ENCODE peak calls at places on chromosomes 11 and 22, in five cellular contexts. I is HepG2, X is psoas muscle, W is heart right ventricle, F is SK-N-SH. Y is an unnamed sample. For H3K4me1, the result is how much of the 10 kb centered on the place peaks cover.

GRCh38 chr11:124839051-124839971 is 25.9 kb upstream of the ROBO3 start:
- DNase-seq in W (no peak), X (no peak), I (no peak), F (peak), Y (no peak)

GRCh38 chr11:75182652-75183051 is 31.7 kb downstream of the SLCO2B1 start:
- DNase-seq in F (no peak), W (no peak), I (no peak), X (no peak), Y (peak)

GRCh38 chr11:117019871-117020270 is 78.4 kb downstream of the SIK3 start:
- DNase-seq in I (peak), X (no peak), F (no peak), W (no peak), Y (no peak)

GRCh38 chr11:130069684-130070108 is at the start of gene APLP2:
- DNase-seq in W (peak), X (peak), F (peak), I (peak), Y (peak)

GRCh38 chr11:76639621-76640020 is 30.9 kb downstream of the LRRC32 start:
- DNase-seq in W (no peak), X (no peak), F (no peak), I (no peak), Y (no peak)

GRCh38 chr22:38850941-38851849 is 7.4 kb upstream of the NPTXR start:
- DNase-seq in W (no peak), X (no peak), F (no peak), I (no peak), Y (no peak)

GRCh38 chr11:19980957-19981669 is 179.2 kb downstream of the DBX1 start:
- DNase-seq in F (peak), I (peak), W (no peak), X (no peak), Y (no peak)

GRCh38 chr11:70695086-70695960 is 297.0 kb downstream of the CTTN start:
- DNase-seq in F (no peak), W (no peak), X (no peak), I (no peak), Y (no peak)

GRCh38 chr11:62477927-62478326 is 59.1 kb downstream of the SCGB1A1 start:
- DNase-seq in W (no peak), X (no peak), I (no peak), F (no peak), Y (no peak)
- H3K4me1 ChIP-seq in W (under half), X (under half), I (half or more), F (under half), Y (under half)

GRCh38 chr11:131889760-131890620 is 519.6 kb downstream of the NTM start:
- DNase-seq in F (no peak), X (no peak), I (no peak), W (no peak), Y (no peak)
- TF ChIP-seq CTCF in F (no peak), X (no peak), I (no peak), W (no peak), Y (no peak)

GRCh38 chr11:64077607-64078006 is 41.9 kb downstream of the FLRT1 start:
- DNase-seq in F (no peak), W (no peak), X (no peak), I (no peak), Y (no peak)
- H3K27ac ChIP-seq in F (no peak), W (no peak), X (no peak), I (no peak), Y (no peak)

GRCh38 chr11:66625041-66625751 is 8.8 kb downstream of the RBM14 start:
- DNase-seq in F (no peak), I (no peak), X (no peak), W (no peak), Y (no peak)

GRCh38 chr11:66625752-66626149 is 9.3 kb downstream of the RBM14 start:
- DNase-seq in X (no peak), W (no peak), F (no peak), I (no peak), Y (no peak)

GRCh38 chr11:66626926-66627325 is 10.5 kb downstream of the RBM14 start:
- DNase-seq in F (no peak), I (no peak), W (no peak), X (no peak), Y (no peak)

GRCh38 chr11:66626382-66626781 is 10.0 kb downstream of the RBM14 start:
- DNase-seq in I (no peak), W (no peak), X (no peak), F (no peak), Y (no peak)

GRCh38 chr11:66624450-66624849 is 8.0 kb downstream of the RBM14 start:
- DNase-seq in I (no peak), W (no peak), X (no peak), F (no peak), Y (no peak)
- H3K4me1 ChIP-seq in I (under half), W (under half), X (under half), F (under half), Y (under half)

DNA sequence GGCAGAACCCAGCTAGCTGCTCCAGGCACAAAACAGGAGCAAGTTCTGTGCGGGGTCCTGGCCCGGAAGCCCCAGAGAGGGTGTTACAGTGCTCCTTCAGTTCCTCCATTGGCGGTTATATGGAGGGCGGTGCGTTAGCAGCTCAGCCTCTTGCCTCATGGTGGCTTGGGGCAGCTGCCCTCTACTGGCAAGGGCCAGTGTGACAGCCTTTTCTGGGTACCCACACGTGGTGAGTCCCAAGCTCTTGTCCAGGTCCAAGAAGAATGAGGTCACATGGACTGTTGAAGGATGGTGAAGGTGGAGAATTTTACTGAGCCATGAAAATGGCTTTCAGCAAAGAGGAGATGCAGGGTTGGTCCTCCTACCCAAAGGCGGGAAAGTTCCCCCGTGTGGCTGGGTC is 100.5 kb downstream of the WT1 start:
- DNase-seq in I (peak), W (no peak), F (no peak), X (no peak), Y (no peak)
- TF ChIP-seq CTCF in I (peak), W (no peak), F (peak), X (no peak), Y (peak)

DNA sequence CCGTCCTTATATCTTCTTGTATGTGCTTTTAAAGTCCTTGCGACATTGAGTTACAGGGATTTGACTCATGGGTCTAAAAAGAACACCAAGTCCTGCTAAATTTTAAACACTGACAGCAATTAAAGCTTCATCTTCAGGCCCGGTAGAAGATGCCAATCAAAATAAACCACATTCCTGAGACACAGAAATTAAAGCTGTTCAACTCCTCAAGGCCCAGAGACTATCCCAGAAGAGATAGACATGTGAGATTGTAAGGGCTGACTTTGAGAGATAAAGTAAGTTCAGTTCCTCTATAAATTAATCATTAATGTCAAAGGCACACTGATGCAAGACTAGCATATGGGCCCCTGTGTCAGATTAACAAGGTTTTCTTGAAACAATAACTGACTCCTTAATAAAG is 49.8 kb downstream of the OSBPL5 start:
- DNase-seq in W (no peak), F (no peak), I (no peak), X (no peak), Y (no peak)
- H3K27ac ChIP-seq in W (no peak), F (no peak), I (no peak), X (no peak), Y (no peak)

GRCh38 chr22:19960491-19961200 is 19.0 kb upstream of the TXNRD2 start:
- DNase-seq in X (peak), W (no peak), F (peak), I (no peak), Y (peak)

GRCh38 chr22:19961868-19962245 is 20.2 kb upstream of the TXNRD2 start:
- DNase-seq in F (no peak), I (no peak), X (no peak), W (no peak), Y (peak)

GRCh38 chr22:19962246-19962908 is 20.8 kb upstream of the TXNRD2 start:
- DNase-seq in F (peak), X (peak), W (peak), I (peak), Y (peak)

GRCh38 chr22:19959587-19960490 is 18.2 kb upstream of the TXNRD2 start:
- DNase-seq in X (peak), F (peak), W (no peak), I (no peak), Y (peak)

DNA sequence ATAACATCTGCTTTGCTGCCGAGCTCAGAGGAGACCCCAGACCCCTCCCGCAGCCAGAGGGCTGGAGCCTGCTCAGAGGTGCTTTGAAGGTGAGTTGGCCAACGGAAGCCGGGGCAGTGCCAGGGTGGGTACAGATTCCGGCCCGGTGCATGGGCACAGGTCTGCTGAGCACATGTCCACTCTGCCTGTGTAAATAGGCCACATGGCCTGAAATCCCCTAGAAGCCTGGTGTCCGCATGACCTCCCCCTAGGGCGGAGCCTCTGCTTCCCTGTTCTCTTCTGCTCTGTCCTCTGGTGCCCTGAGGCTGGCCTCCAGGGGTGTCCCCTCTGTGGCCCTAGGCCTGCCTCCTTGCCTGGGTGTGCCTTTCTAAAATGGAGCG is 19.6 kb upstream of the TXNRD2 start:
- DNase-seq in F (peak), I (no peak), W (no peak), X (peak), Y (peak)
- H3K4me1 ChIP-seq in F (under half), I (half or more), W (under half), X (under half), Y (under half)

DNA sequence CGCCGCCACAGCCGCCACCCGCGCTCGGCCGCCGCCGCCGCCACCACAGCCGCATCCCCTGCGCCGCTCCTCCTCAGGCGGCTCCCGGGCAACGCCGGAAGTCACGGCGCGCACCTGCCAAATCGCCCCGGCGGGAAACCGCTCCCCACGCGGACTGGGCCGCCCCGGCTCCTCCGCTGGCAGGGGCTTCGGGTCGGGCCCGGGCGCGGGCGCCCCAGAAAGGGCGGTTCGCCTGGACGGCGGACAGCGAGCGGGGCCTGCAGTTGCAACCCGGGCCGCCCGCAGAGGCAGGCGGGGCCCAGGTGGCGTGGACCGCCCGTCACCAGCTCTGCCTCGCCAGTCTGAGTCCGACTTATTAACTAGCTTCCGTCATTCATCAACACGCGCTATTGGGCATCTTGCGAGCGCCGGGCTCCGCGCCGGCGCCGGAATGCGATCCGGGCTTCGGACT is at the start of gene HIRA:
- DNase-seq in F (peak), W (peak), I (peak), X (peak), Y (peak)
- TF ChIP-seq CTCF in F (no peak), W (no peak), I (no peak), X (no peak), Y (no peak)

GRCh38 chr11:68413591-68413999 is 47.0 kb upstream of the PPP6R3 start:
- DNase-seq in W (no peak), F (no peak), I (no peak), X (no peak), Y (no peak)
- H3K27ac ChIP-seq in W (no peak), F (no peak), I (no peak), X (peak), Y (peak)

GRCh38 chr11:114062272-114062671 is 2.8 kb downstream of the ZBTB16 start:
- DNase-seq in W (no peak), I (no peak), X (no peak), F (no peak), Y (no peak)

GRCh38 chr11:114059278-114059983 is at the start of gene ZBTB16:
- DNase-seq in X (peak), I (no peak), F (peak), W (peak), Y (peak)

GRCh38 chr11:114060402-114061052 is 1.0 kb downstream of the ZBTB16 start:
- DNase-seq in X (peak), F (peak), I (no peak), W (peak), Y (peak)

GRCh38 chr11:114059984-114060401 is 482 bp downstream of the ZBTB16 start:
- DNase-seq in W (peak), I (no peak), F (no peak), X (peak), Y (peak)

GRCh38 chr11:114061053-114062049 is 1.8 kb downstream of the ZBTB16 start:
- DNase-seq in X (peak), W (no peak), F (peak), I (no peak), Y (peak)
- H3K4me1 ChIP-seq in X (half or more), W (under half), F (under half), I (under half), Y (half or more)

Y was measured in right lobe of liver.